ENCODE peak calls at places on chromosomes 3 and 15, in seven cellular contexts. K, I, S, C, X, M and W are unnamed samples.
A peak's percentile ranks its signal among the peaks of the same experiment; 100 is the strongest.

GRCh38 chr3:132641837-132642538 is 17.6 kb downstream of the ACAD11 start:
- DNase-seq in S (peak; percentile 76), C (peak; percentile 86), X (peak; percentile 8), K (no peak), M (no peak), I (peak; percentile 23), W (no peak)

GRCh38 chr3:32843504-32844321 is 25.9 kb downstream of the TRIM71 start:
- DNase-seq in C (no peak), M (no peak), K (no peak), X (no peak), I (no peak), S (no peak), W (no peak)

GRCh38 chr15:77066961-77067690 is 3.8 kb downstream of the TSPAN3 start:
- DNase-seq in X (no peak), M (no peak), S (peak; percentile 27), K (no peak), I (no peak), C (no peak), W (no peak)

GRCh38 chr3:88038561-88038960 is 20.2 kb downstream of the CGGBP1 start:
- DNase-seq in X (no peak), C (no peak), S (peak; percentile 94), I (no peak), K (no peak), M (peak; percentile 49), W (no peak)

GRCh38 chr15:96321422-96322391 is 8.8 kb upstream of the NR2F2 start:
- DNase-seq in S (peak; percentile 68), M (peak; percentile 44), I (no peak), C (no peak), K (no peak), X (peak; percentile 60), W (no peak)

GRCh38 chr3:190131329-190131728 is 10.6 kb upstream of the P3H2 start:
- DNase-seq in C (no peak), I (no peak), M (peak; percentile 74), X (no peak), S (peak; percentile 55), K (no peak), W (no peak)

GRCh38 chr3:46700772-46701171 is 420 bp upstream of the TMIE start:
- DNase-seq in K (peak; percentile 34), M (no peak), X (peak; percentile 67), I (no peak), C (no peak), S (no peak), W (no peak)

GRCh38 chr3:197505796-197506553 is 49.8 kb downstream of the BDH1 start:
- DNase-seq in C (peak; percentile 52), M (no peak), I (no peak), X (no peak), K (no peak), S (no peak), W (no peak)

GRCh38 chr15:89129123-89129815 is 41.0 kb downstream of the ABHD2 start:
- DNase-seq in X (peak; percentile 72), K (no peak), S (peak; percentile 55), C (peak; percentile 84), I (no peak), M (no peak), W (no peak)

GRCh38 chr3:56795807-56796185 is 6.0 kb downstream of the ARHGEF3 start:
- DNase-seq in I (no peak), K (no peak), X (no peak), S (no peak), M (no peak), C (no peak), W (no peak)

GRCh38 chr15:70410371-70410975 is 312.8 kb upstream of the TLE3 start:
- DNase-seq in K (no peak), S (no peak), M (no peak), I (no peak), X (no peak), C (no peak), W (no peak)

GRCh38 chr15:78424673-78425072 is 13.3 kb upstream of the IREB2 start:
- DNase-seq in I (no peak), X (no peak), C (no peak), S (no peak), M (no peak), K (no peak), W (no peak)

GRCh38 chr3:70053293-70053692 is 53.8 kb downstream of the SAMMSON start:
- DNase-seq in X (no peak), S (no peak), C (no peak), I (no peak), M (no peak), K (no peak), W (no peak)

GRCh38 chr3:190306513-190307163 is 15.6 kb downstream of the CLDN1 start:
- DNase-seq in S (peak; percentile 27), M (peak; percentile 94), I (no peak), C (no peak), K (no peak), X (peak; percentile 54), W (no peak)

GRCh38 chr3:43198791-43199644 is 87.3 kb upstream of the SNRK start:
- DNase-seq in I (no peak), S (no peak), C (no peak), X (no peak), K (no peak), M (no peak), W (no peak)

GRCh38 chr3:23183731-23184130 is 19.4 kb upstream of the UBE2E2 start:
- DNase-seq in I (no peak), C (peak; percentile 54), K (no peak), S (peak; percentile 61), M (peak; percentile 39), X (no peak), W (peak; percentile 29)

GRCh38 chr3:47527952-47528718 is 14.6 kb upstream of the ELP6 start:
- DNase-seq in I (no peak), S (no peak), K (no peak), X (no peak), M (no peak), C (no peak), W (no peak)

GRCh38 chr3:139281512-139282196 is 62.2 kb upstream of the MRPS22 start:
- DNase-seq in I (no peak), M (peak; percentile 13), K (no peak), X (peak; percentile 13), C (no peak), S (peak; percentile 91), W (no peak)